ENCODE peak calls at places on chromosome 16, in four cellular contexts. W is uterus, A is lung, Q is ovary. M is an unnamed sample.

GRCh38 chr16:14050297-14051027 is 20.7 kb upstream of the MRTFB start:
- DNase-seq in Q (no peak), A (no peak), W (no peak), M (no peak)

GRCh38 chr16:88542231-88542630 is 28.0 kb upstream of the ZC3H18 start:
- DNase-seq in W (no peak), A (no peak), Q (no peak), M (no peak)

GRCh38 chr16:82135844-82136243 is 34.2 kb downstream of the MPHOSPH6 start:
- DNase-seq in W (no peak), Q (no peak), A (no peak), M (no peak)

GRCh38 chr16:57889960-57890751 is 80.8 kb downstream of the CNGB1 start:
- DNase-seq in Q (no peak), A (no peak), W (no peak), M (no peak)

GRCh38 chr16:88195911-88196465 is 186.8 kb upstream of the ZNF469 start:
- DNase-seq in A (no peak), Q (no peak), W (no peak), M (no peak)

GRCh38 chr16:71626858-71627213 is 852 bp downstream of the MARVELD3 start:
- DNase-seq in Q (no peak), W (no peak), A (peak; percentile 39), M (no peak)

GRCh38 chr16:27829975-27830374 is 233.5 kb downstream of the GSG1L start:
- DNase-seq in W (no peak), Q (no peak), A (no peak), M (no peak)

GRCh38 chr16:72400257-72401078 is 228.5 kb upstream of the PMFBP1 start:
- DNase-seq in Q (peak; percentile 63), A (no peak), W (no peak), M (peak; percentile 56)

GRCh38 chr16:17307501-17307900 is 163.3 kb downstream of the XYLT1 start:
- DNase-seq in W (no peak), Q (no peak), A (no peak), M (no peak)

GRCh38 chr16:6377956-6378355 is 954.7 kb upstream of the RBFOX1 start:
- DNase-seq in Q (no peak), W (no peak), A (no peak), M (no peak)

GRCh38 chr16:24736758-24737157 is 7.3 kb downstream of the TNRC6A start:
- DNase-seq in W (no peak), Q (no peak), A (no peak), M (peak; percentile 67)

GRCh38 chr16:60064026-60064425 is 1329.9 kb upstream of the GOT2 start:
- DNase-seq in A (no peak), Q (no peak), W (no peak), M (no peak)

GRCh38 chr16:55411231-55411630 is 67.8 kb upstream of the MMP2 start:
- DNase-seq in A (no peak), Q (no peak), W (no peak), M (no peak)

GRCh38 chr16:47019563-47019962 is 46.1 kb upstream of the DNAJA2 start:
- DNase-seq in W (no peak), Q (no peak), A (no peak), M (no peak)

GRCh38 chr16:70476272-70477020 is 22.1 kb downstream of the FCSK start:
- DNase-seq in W (no peak), Q (no peak), A (no peak), M (no peak)

GRCh38 chr16:20202747-20203146 is 124.6 kb downstream of the GP2 start:
- DNase-seq in A (no peak), W (no peak), Q (no peak), M (no peak)

GRCh38 chr16:82653550-82654511 is 27.1 kb downstream of the CDH13 start:
- DNase-seq in Q (no peak), W (peak; percentile 18), A (no peak), M (no peak)

GRCh38 chr16:87839542-87840461 is 29.5 kb downstream of the SLC7A5 start:
- DNase-seq in Q (no peak), W (no peak), A (no peak), M (no peak)

GRCh38 chr16:89170346-89171215 is 967 bp upstream of the CDH15 start:
- DNase-seq in A (peak; percentile 74), Q (no peak), W (no peak), M (no peak)

GRCh38 chr16:88430524-88431446 is 22.3 kb upstream of the ZFPM1 start:
- DNase-seq in A (no peak), Q (no peak), W (no peak), M (no peak)

GRCh38 chr16:49281843-49282642 is 405 bp upstream of the CBLN1 start:
- DNase-seq in W (peak; percentile 47), A (peak; percentile 82), Q (no peak), M (peak; percentile 92)

GRCh38 chr16:75043175-75043937 is 44.5 kb downstream of the ZNRF1 start:
- DNase-seq in W (no peak), A (no peak), Q (no peak), M (no peak)

GRCh38 chr16:70770968-70771552 is 29.9 kb downstream of the VAC14 start:
- DNase-seq in W (peak; percentile 79), Q (peak; percentile 75), A (peak; percentile 66), M (peak; percentile 71)

GRCh38 chr16:55037051-55037450 is 106.4 kb downstream of the IRX5 start:
- DNase-seq in W (no peak), Q (no peak), A (no peak), M (no peak)

GRCh38 chr16:74743668-74744299 is 30.8 kb downstream of the FA2H start:
- DNase-seq in A (peak; percentile 91), Q (no peak), W (no peak), M (peak; percentile 43)

GRCh38 chr16:60413969-60414368 is 1622.3 kb downstream of the CDH8 start:
- DNase-seq in W (no peak), A (no peak), Q (no peak), M (no peak)

GRCh38 chr16:31093132-31093703 is 1.4 kb downstream of the VKORC1 start:
- DNase-seq in Q (no peak), W (no peak), A (no peak), M (no peak)

GRCh38 chr16:54554581-54554980 is 268.0 kb upstream of the IRX3 start:
- DNase-seq in Q (no peak), W (no peak), A (no peak), M (no peak)

GRCh38 chr16:57612494-57612893 is 15.9 kb upstream of the ADGRG1 start:
- DNase-seq in W (no peak), Q (no peak), A (no peak), M (no peak)

GRCh38 chr16:27564226-27564625 is 14.3 kb downstream of the KATNIP start:
- DNase-seq in W (no peak), Q (no peak), A (no peak), M (no peak)

GRCh38 chr16:87581867-87582220 is 20.5 kb upstream of the JPH3 start:
- DNase-seq in Q (peak; percentile 94), W (peak; percentile 85), A (peak; percentile 68), M (peak; percentile 88)

GRCh38 chr16:386641-387156 is 4.9 kb upstream of the PGAP6 start:
- DNase-seq in A (no peak), Q (no peak), W (no peak), M (peak; percentile 79)

GRCh38 chr16:56938664-56939513 is 6.9 kb downstream of the HERPUD1 start:
- DNase-seq in A (no peak), Q (no peak), W (no peak), M (no peak)

GRCh38 chr16:48014349-48015135 is 141.3 kb downstream of the ABCC12 start:
- DNase-seq in A (no peak), Q (no peak), W (no peak), M (no peak)

GRCh38 chr16:67101683-67102082 is 8.1 kb upstream of the PHAF1 start:
- DNase-seq in A (no peak), Q (no peak), W (no peak), M (no peak)

GRCh38 chr16:4370570-4371480 is 823 bp upstream of the VASN start:
- DNase-seq in A (peak; percentile 67), Q (peak; percentile 90), W (peak; percentile 88), M (peak; percentile 79)
- H3K4me1 ChIP-seq in A (peaks cover 38% of the 10 kb centered on the region), Q (peaks cover 37% of the 10 kb centered on the region), W (no peaks in the 10 kb centered on the region), M (peaks cover 37% of the 10 kb centered on the region)

GRCh38 chr16:85136213-85136704 is 24.0 kb upstream of the CIBAR2 start:
- DNase-seq in W (no peak), A (no peak), Q (no peak), M (peak; percentile 33)
- H3K27ac ChIP-seq in W (peak overlapping the region; percentile 84), A (peak overlapping the region; percentile 82), Q (peak overlapping the region; percentile 16), M (no peak overlapping the region)

GRCh38 chr16:76532188-76532973 is 255.2 kb downstream of the CNTNAP4 start:
- DNase-seq in Q (no peak), W (no peak), A (no peak), M (no peak)

GRCh38 chr16:76527244-76527643 is 250.0 kb downstream of the CNTNAP4 start:
- DNase-seq in W (no peak), Q (no peak), A (no peak), M (no peak)

DNA sequence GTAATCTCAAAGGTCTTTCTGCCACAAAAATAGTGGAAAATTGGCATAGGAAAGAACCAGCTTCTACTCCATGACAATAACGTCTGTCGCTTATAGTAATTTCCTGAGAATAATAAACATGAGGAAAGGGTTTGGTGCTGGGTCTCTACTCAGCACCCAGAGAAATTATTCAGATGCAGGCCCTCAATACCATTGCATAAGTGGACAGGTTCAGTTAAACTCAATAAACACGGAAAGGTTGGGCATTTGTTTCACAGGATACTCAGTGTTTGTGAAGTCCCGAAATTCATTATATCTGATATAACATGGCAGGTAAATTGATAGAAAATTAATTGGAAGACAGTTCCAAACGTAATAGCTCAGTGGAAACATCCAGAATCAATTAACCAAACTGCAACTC is 254.0 kb downstream of the CNTNAP4 start:
- DNase-seq in A (no peak), Q (no peak), W (no peak), M (no peak)
- H3K4me1 ChIP-seq in A (no peaks in the 10 kb centered on the region), Q (no peaks in the 10 kb centered on the region), W (no peaks in the 10 kb centered on the region), M (no peaks in the 10 kb centered on the region)

GRCh38 chr16:85390511-85391174 is 222.5 kb upstream of the GSE1 start:
- DNase-seq in A (peak; percentile 78), W (peak; percentile 88), Q (peak; percentile 80), M (peak; percentile 91)

GRCh38 chr16:85391769-85392583 is 221.1 kb upstream of the GSE1 start:
- DNase-seq in A (no peak), W (no peak), Q (no peak), M (peak; percentile 15)

GRCh38 chr16:85389679-85390470 is 223.2 kb upstream of the GSE1 start:
- DNase-seq in A (no peak), Q (no peak), W (no peak), M (peak; percentile 14)

GRCh38 chr16:85392756-85393673 is 220.1 kb upstream of the GSE1 start:
- DNase-seq in Q (no peak), A (no peak), W (no peak), M (peak; percentile 12)

DNA sequence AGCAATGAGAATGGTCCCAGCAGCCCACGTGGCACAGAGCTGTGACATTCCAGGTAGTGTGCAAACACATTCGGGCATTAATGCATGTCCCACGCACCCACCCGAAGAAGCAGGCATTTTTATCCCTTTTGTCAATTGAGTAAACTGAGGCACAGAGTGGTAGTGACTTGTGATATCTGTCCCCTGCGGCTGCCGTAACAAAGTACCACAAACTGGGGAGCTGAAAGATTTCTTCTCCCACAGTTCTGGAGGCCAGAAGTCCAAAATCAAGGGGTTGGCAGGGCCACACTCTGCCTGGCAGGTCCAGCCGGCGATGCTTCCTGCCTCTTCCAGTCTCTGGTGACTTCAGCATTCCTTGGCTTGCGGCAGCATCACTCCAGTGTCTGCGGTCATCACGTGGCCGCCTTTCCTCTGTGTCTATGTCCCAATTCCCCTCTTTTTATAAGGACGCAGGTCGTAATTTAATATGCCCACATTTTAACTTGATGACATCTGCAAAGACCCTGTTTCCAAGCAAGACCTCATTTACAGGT is 221.9 kb upstream of the GSE1 start:
- DNase-seq in Q (no peak), A (no peak), W (no peak), M (peak; percentile 9)
- H3K27ac ChIP-seq in Q (no peak overlapping the region), A (no peak overlapping the region), W (peak overlapping the region; percentile 65), M (no peak overlapping the region)

M was measured in testis.